ENCODE peak calls at places on chromosomes 13 and 19, in eight cellular contexts. F is psoas muscle, Y is Peyer's patch, P is lower lobe of right lung, G is AG04450, Q is cardiac muscle cell, A is breast epithelium, V is right lobe of liver. Z is an unnamed sample.

GRCh38 chr19:50178320-50178719 is 15.2 kb upstream of the IZUMO2 start:
- DNase-seq in F (no peak), P (no peak), Y (no peak), Q (no peak), G (no peak), A (no peak), V (no peak), Z (no peak)

GRCh38 chr13:101453784-101454201 is 1.3 kb downstream of the ITGBL1 start:
- DNase-seq in F (no peak), V (no peak), G (no peak), Q (peak), Y (no peak), A (peak), P (peak), Z (no peak)

GRCh38 chr13:80556291-80556690 is 215.4 kb upstream of the SPRY2 start:
- DNase-seq in P (no peak), F (no peak), G (no peak), A (no peak), Y (no peak), V (no peak), Q (peak), Z (no peak)

GRCh38 chr19:44549507-44549906 is 20.0 kb upstream of the CEACAM20 start:
- DNase-seq in F (no peak), V (no peak), Q (no peak), P (no peak), G (no peak), Y (no peak), A (no peak), Z (no peak)

GRCh38 chr19:31511098-31511497 is 161.9 kb upstream of the TSHZ3 start:
- DNase-seq in Y (no peak), F (no peak), A (no peak), P (no peak), V (no peak), G (no peak), Q (no peak), Z (no peak)

GRCh38 chr19:39403331-39404312 is 3.0 kb upstream of the ZFP36 start:
- DNase-seq in V (peak), Q (peak), Y (peak), P (peak), A (peak), F (peak), G (peak), Z (peak)

GRCh38 chr19:19591133-19591825 is 27.2 kb downstream of the PBX4 start:
- DNase-seq in Y (peak), F (no peak), V (no peak), Q (peak), A (peak), P (no peak), G (peak), Z (peak)

GRCh38 chr19:21482863-21483276 is 22.5 kb upstream of the ZNF429 start:
- DNase-seq in V (peak), Q (peak), P (peak), F (peak), Y (peak), G (no peak), A (peak), Z (peak)

GRCh38 chr13:100203696-100204367 is 114.9 kb downstream of the PCCA start:
- DNase-seq in G (no peak), V (no peak), Q (peak), F (no peak), Y (no peak), P (no peak), A (no peak), Z (peak)

GRCh38 chr19:13303381-13304129 is 153.3 kb downstream of the IER2 start:
- DNase-seq in F (no peak), V (no peak), Y (no peak), A (no peak), P (no peak), Q (no peak), G (no peak), Z (no peak)

GRCh38 chr13:111036665-111037064 is 78.4 kb upstream of the ARHGEF7 start:
- DNase-seq in F (no peak), Q (no peak), Y (no peak), G (no peak), P (no peak), A (no peak), V (no peak), Z (no peak)

GRCh38 chr13:31101511-31102170 is 60.1 kb downstream of the HSPH1 start:
- DNase-seq in V (no peak), Y (no peak), P (no peak), A (no peak), Q (peak), G (no peak), F (no peak), Z (no peak)

GRCh38 chr13:105847532-105848295 is 687.7 kb downstream of the EFNB2 start:
- DNase-seq in G (no peak), Y (no peak), A (no peak), F (no peak), Q (peak), P (no peak), V (no peak), Z (no peak)

GRCh38 chr13:58712191-58712590 is 1080.6 kb downstream of the PCDH17 start:
- DNase-seq in A (no peak), P (no peak), Q (no peak), V (no peak), Y (no peak), F (no peak), G (no peak), Z (no peak)

GRCh38 chr19:37077929-37078716 is at the start of gene ZNF420:
- DNase-seq in Q (peak), A (peak), G (peak), F (peak), Y (peak), V (peak), P (peak), Z (peak)

GRCh38 chr19:3919793-3920192 is 13.1 kb upstream of the NMRK2 start:
- DNase-seq in V (no peak), G (no peak), A (no peak), P (no peak), Q (no peak), F (no peak), Y (no peak), Z (no peak)

GRCh38 chr13:57627663-57628062 is 3.9 kb upstream of the PCDH17 start:
- DNase-seq in Y (no peak), G (no peak), F (no peak), V (no peak), P (no peak), A (no peak), Q (peak), Z (no peak)

GRCh38 chr19:49859838-49860715 is 7.3 kb downstream of the PNKP start:
- DNase-seq in F (no peak), A (no peak), V (peak), Q (no peak), G (no peak), Y (no peak), P (no peak), Z (no peak)

GRCh38 chr19:55340144-55340783 is 588 bp downstream of the KMT5C start:
- DNase-seq in Y (no peak), P (peak), G (no peak), V (no peak), A (peak), Q (no peak), F (peak), Z (peak)

GRCh38 chr13:113939905-113940339 is 34.0 kb downstream of the C13orf46 start:
- DNase-seq in P (no peak), A (no peak), Q (no peak), F (no peak), Y (no peak), V (peak), G (no peak), Z (no peak)

GRCh38 chr13:109779074-109779473 is 7.3 kb downstream of the IRS2 start:
- DNase-seq in Y (no peak), V (no peak), Q (no peak), A (no peak), G (no peak), P (no peak), F (no peak), Z (peak)

GRCh38 chr19:50568321-50569022 is at the start of gene LRRC4B:
- DNase-seq in V (peak), Q (peak), F (no peak), G (no peak), Y (no peak), P (no peak), A (no peak), Z (no peak)

GRCh38 chr19:54136086-54136863 is 1.3 kb upstream of the CNOT3 start:
- DNase-seq in G (no peak), Q (no peak), F (no peak), Y (peak), P (no peak), A (no peak), V (no peak), Z (no peak)

GRCh38 chr19:36093146-36093662 is 17.7 kb upstream of the OVOL3 start:
- DNase-seq in V (no peak), P (no peak), Y (no peak), Q (no peak), A (no peak), G (no peak), F (no peak), Z (no peak)

GRCh38 chr13:27132538-27132937 is 39.1 kb downstream of the USP12 start:
- DNase-seq in P (no peak), A (no peak), V (no peak), F (no peak), Q (no peak), G (no peak), Y (no peak), Z (no peak)

GRCh38 chr19:2333027-2333806 is 4.7 kb downstream of the SPPL2B start:
- DNase-seq in A (no peak), Y (no peak), F (no peak), G (no peak), P (no peak), V (no peak), Q (no peak), Z (no peak)

GRCh38 chr19:2331601-2332246 is 3.2 kb downstream of the SPPL2B start:
- DNase-seq in P (no peak), G (no peak), F (no peak), Q (no peak), Y (no peak), V (no peak), A (no peak), Z (no peak)

GRCh38 chr19:2330632-2331284 is 2.3 kb downstream of the SPPL2B start:
- DNase-seq in F (peak), A (no peak), P (no peak), Q (no peak), V (no peak), G (no peak), Y (no peak), Z (no peak)

GRCh38 chr19:2333807-2334211 is 5.3 kb downstream of the SPPL2B start:
- DNase-seq in Y (no peak), A (no peak), F (no peak), Q (no peak), G (no peak), V (no peak), P (no peak), Z (no peak)

GRCh38 chr19:2332341-2333026 is 4.0 kb downstream of the SPPL2B start:
- DNase-seq in A (no peak), V (no peak), P (no peak), F (no peak), Q (no peak), G (no peak), Y (peak), Z (peak)
- H3K4me3 ChIP-seq in A (no peak), V (no peak), P (no peak), F (peak), Q (no peak), G (no peak), Y (peak), Z (no peak)

GRCh38 chr13:40613954-40614353 is 52.5 kb downstream of the FOXO1 start:
- DNase-seq in V (no peak), F (no peak), Y (no peak), P (no peak), A (no peak), Q (no peak), G (no peak), Z (no peak)

GRCh38 chr13:40615619-40616018 is 50.8 kb downstream of the FOXO1 start:
- DNase-seq in P (no peak), Y (no peak), A (no peak), Q (no peak), G (no peak), F (no peak), V (no peak), Z (no peak)

GRCh38 chr13:40618581-40619478 is 47.6 kb downstream of the FOXO1 start:
- DNase-seq in Y (no peak), F (no peak), A (no peak), G (no peak), V (no peak), P (no peak), Q (no peak), Z (no peak)

GRCh38 chr13:40619479-40619814 is 47.0 kb downstream of the FOXO1 start:
- DNase-seq in Q (no peak), Y (no peak), G (no peak), V (no peak), F (no peak), P (no peak), A (no peak), Z (no peak)

DNA sequence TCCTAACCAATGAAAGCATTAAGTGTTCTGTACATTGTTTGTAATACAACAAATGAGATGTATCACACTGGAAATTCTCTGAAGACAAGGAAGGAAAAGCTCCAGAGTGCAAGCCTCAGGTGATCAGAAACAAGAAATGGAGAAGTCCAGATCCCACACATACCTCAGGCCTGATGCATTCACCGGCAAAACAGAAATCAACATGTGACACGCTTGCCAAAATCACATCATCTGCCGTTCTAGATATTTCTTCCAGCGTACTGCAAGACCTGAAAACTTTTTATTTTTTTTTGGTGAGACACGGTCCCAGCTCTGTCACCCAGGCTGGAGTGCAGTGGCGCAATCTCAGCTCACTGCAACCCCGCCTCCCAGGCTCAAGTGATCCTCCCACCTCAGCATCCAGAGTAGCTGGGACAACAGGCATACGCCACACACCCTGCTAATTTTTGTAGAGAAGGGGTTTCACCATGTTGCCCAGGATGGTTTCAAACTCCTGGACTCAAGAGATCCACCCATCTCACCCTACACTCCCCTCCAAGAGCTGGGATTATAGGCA is 48.6 kb downstream of the FOXO1 start:
- DNase-seq in Q (no peak), V (no peak), A (no peak), P (no peak), F (peak), G (no peak), Y (no peak), Z (no peak)
- H3K27ac ChIP-seq in Q (no peak), V (no peak), A (no peak), P (no peak), F (peak), G (no peak), Y (no peak), Z (peak)

GRCh38 chr13:18993884-18994660 is 187.6 kb downstream of the TUBA3C start:
- DNase-seq in Y (no peak), F (peak), P (no peak), Q (no peak), A (no peak), V (peak), G (no peak), Z (no peak)
- H3K4me3 ChIP-seq in Y (no peak), F (no peak), P (no peak), Q (no peak), A (no peak), V (no peak), G (no peak), Z (no peak)

GRCh38 chr13:38880397-38880796 is 110.2 kb downstream of the STOML3 start:
- DNase-seq in Q (no peak), V (no peak), P (no peak), Y (no peak), F (no peak), G (no peak), A (no peak), Z (no peak)

GRCh38 chr13:38875186-38875875 is 115.3 kb downstream of the STOML3 start:
- DNase-seq in P (no peak), Q (no peak), G (no peak), A (no peak), V (no peak), F (no peak), Y (no peak), Z (no peak)

GRCh38 chr13:38883783-38884182 is 106.8 kb downstream of the STOML3 start:
- DNase-seq in V (no peak), F (no peak), Q (peak), P (no peak), G (no peak), A (no peak), Y (no peak), Z (no peak)

GRCh38 chr13:38879278-38879677 is 111.4 kb downstream of the STOML3 start:
- DNase-seq in A (no peak), P (no peak), F (no peak), Q (no peak), V (no peak), Y (no peak), G (no peak), Z (no peak)
- H3K27ac ChIP-seq in A (no peak), P (no peak), F (no peak), Q (no peak), V (no peak), Y (no peak), G (no peak), Z (no peak)